ENCODE peak calls at places on chromosomes 5 and 9, in six cellular contexts. D, P, I, M, K and R are unnamed samples.

GRCh38 chr9:93585695-93586094 is 9.3 kb downstream of the PHF2 start:
- DNase-seq in D (no peak), P (no peak), I (no peak), M (no peak), K (no peak), R (no peak)

GRCh38 chr9:107539427-107540154 is 50.0 kb upstream of the KLF4 start:
- DNase-seq in D (no peak), P (no peak), I (no peak), M (no peak), K (no peak), R (no peak)

GRCh38 chr5:130365956-130366355 is 461.7 kb downstream of the CHSY3 start:
- DNase-seq in D (no peak), P (no peak), I (no peak), M (no peak), K (peak; percentile 5), R (no peak)

GRCh38 chr5:173228107-173228506 is 6.9 kb downstream of the NKX2-5 start:
- DNase-seq in D (no peak), P (no peak), I (no peak), M (no peak), K (no peak), R (no peak)

GRCh38 chr9:129740666-129741464 is 12.0 kb downstream of the PTGES start:
- DNase-seq in D (no peak), P (no peak), I (no peak), M (no peak), K (no peak), R (no peak)

GRCh38 chr5:33316773-33317172 is 124.0 kb upstream of the TARS1 start:
- DNase-seq in D (no peak), P (no peak), I (no peak), M (peak; percentile 82), K (no peak), R (no peak)

GRCh38 chr9:31210982-31211570 is 1173.4 kb upstream of the ACO1 start:
- DNase-seq in D (peak; percentile 32), P (no peak), I (no peak), M (no peak), K (no peak), R (no peak)

GRCh38 chr9:133144142-133144886 is 19.4 kb downstream of the GBGT1 start:
- DNase-seq in D (peak; percentile 69), P (no peak), I (peak; percentile 86), M (peak; percentile 57), K (peak; percentile 88), R (peak; percentile 53)

GRCh38 chr9:132878695-132879064 is at the start of gene SPACA9:
- DNase-seq in D (peak; percentile 52), P (no peak), I (peak; percentile 78), M (peak; percentile 53), K (peak; percentile 61), R (peak; percentile 19)

GRCh38 chr9:89635007-89635742 is 30.4 kb downstream of the GADD45G start:
- DNase-seq in D (no peak), P (no peak), I (no peak), M (peak; percentile 56), K (no peak), R (peak; percentile 83)

GRCh38 chr9:138048184-138048583 is 170.6 kb downstream of the CACNA1B start:
- DNase-seq in D (no peak), P (no peak), I (no peak), M (no peak), K (no peak), R (no peak)

GRCh38 chr5:80754900-80755299 is 100.1 kb upstream of the DHFR start:
- DNase-seq in D (no peak), P (no peak), I (no peak), M (peak; percentile 60), K (no peak), R (no peak)

GRCh38 chr5:172299916-172300439 is 16.4 kb upstream of the UBTD2 start:
- DNase-seq in D (no peak), P (no peak), I (no peak), M (peak; percentile 65), K (no peak), R (peak; percentile 62)

GRCh38 chr5:66617991-66618768 is 22.0 kb downstream of the MAST4 start:
- DNase-seq in D (no peak), P (no peak), I (no peak), M (no peak), K (no peak), R (no peak)

GRCh38 chr9:131747352-131747751 is 7.5 kb upstream of the RAPGEF1 start:
- DNase-seq in D (no peak), P (peak; percentile 41), I (no peak), M (peak; percentile 81), K (no peak), R (peak; percentile 58)

GRCh38 chr5:3740546-3741371 is 145.1 kb downstream of the IRX1 start:
- DNase-seq in D (no peak), P (no peak), I (no peak), M (no peak), K (no peak), R (peak; percentile 85)

GRCh38 chr9:84129529-84129928 is 148.9 kb downstream of the RMI1 start:
- DNase-seq in D (no peak), P (no peak), I (no peak), M (no peak), K (no peak), R (no peak)

GRCh38 chr9:131773911-131774379 is 34.1 kb upstream of the RAPGEF1 start:
- DNase-seq in D (no peak), P (no peak), I (peak; percentile 48), M (peak; percentile 73), K (peak; percentile 72), R (peak; percentile 73)

GRCh38 chr9:99873531-99873930 is 32.9 kb upstream of the STX17 start:
- DNase-seq in D (no peak), P (no peak), I (peak; percentile 18), M (peak; percentile 80), K (no peak), R (peak; percentile 73)

GRCh38 chr9:120839146-120839545 is 3.6 kb downstream of the PSMD5 start:
- DNase-seq in D (no peak), P (no peak), I (no peak), M (no peak), K (no peak), R (no peak)

GRCh38 chr5:16687898-16688297 is 71.1 kb upstream of the RETREG1 start:
- DNase-seq in D (no peak), P (no peak), I (no peak), M (no peak), K (no peak), R (no peak)

DNA sequence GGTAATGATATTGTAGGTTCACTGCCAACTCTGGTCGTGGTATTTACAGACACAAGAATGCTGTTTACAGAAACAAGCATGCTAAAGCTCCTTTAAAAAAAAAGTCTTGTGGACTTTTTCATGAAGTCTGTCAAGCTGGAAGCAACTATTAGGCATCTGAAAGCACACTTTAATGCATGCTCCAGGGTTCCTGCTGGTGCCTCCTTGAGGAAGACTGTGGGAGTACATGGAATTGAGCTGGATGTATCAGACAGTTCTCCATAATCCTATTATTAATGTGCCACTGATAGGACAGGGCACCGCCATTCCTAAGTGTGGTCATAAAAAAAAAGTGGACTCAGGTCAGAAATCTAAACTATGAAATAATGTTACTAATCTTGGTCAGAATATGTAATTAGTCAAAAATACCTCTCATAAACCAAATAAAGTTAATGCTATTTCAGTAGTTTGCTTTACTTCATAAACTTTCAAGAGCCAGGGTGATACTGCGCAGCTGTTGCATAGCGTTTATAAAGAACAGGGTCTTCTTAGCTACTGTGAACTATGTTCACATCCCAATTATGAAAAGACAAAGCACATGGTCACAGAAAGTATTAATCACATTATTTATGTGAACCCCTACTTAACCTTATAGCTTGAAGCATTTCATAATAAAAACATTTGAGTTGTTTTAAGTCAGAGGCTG is 390.8 kb upstream of the PTGER4 start:
- DNase-seq in D (no peak), P (no peak), I (no peak), M (no peak), K (no peak), R (no peak)
- TF ChIP-seq CTCF in D (no peak), P (no peak), I (no peak), M (peak; percentile 28), K (no peak), R (no peak)

GRCh38 chr9:125261501-125262216 is at the start of gene GAPVD1:
- DNase-seq in D (peak; percentile 84), P (peak; percentile 71), I (peak; percentile 98), M (peak; percentile 84), K (peak; percentile 94), R (peak; percentile 88)
- TF ChIP-seq CTCF in D (peak; percentile 56), P (peak; percentile 8), I (peak; percentile 30), M (no peak), K (no peak), R (peak; percentile 27)

GRCh38 chr5:10023494-10023893 is 226.2 kb downstream of the ATPSCKMT start:
- DNase-seq in D (no peak), P (no peak), I (no peak), M (no peak), K (no peak), R (no peak)

GRCh38 chr5:10018211-10018610 is 231.5 kb downstream of the ATPSCKMT start:
- DNase-seq in D (no peak), P (no peak), I (no peak), M (no peak), K (no peak), R (no peak)

GRCh38 chr5:10019236-10019635 is 230.5 kb downstream of the ATPSCKMT start:
- DNase-seq in D (no peak), P (no peak), I (no peak), M (no peak), K (no peak), R (no peak)

GRCh38 chr5:10018670-10019069 is 231.0 kb downstream of the ATPSCKMT start:
- DNase-seq in D (no peak), P (peak; percentile 60), I (peak; percentile 36), M (peak; percentile 81), K (no peak), R (peak; percentile 79)

GRCh38 chr5:10021248-10021647 is 228.4 kb downstream of the ATPSCKMT start:
- DNase-seq in D (no peak), P (no peak), I (no peak), M (no peak), K (no peak), R (no peak)
- TF ChIP-seq CTCF in D (no peak), P (no peak), I (no peak), M (peak; percentile 10), K (no peak), R (no peak)

GRCh38 chr5:157564149-157564711 is 11.3 kb downstream of the ADAM19 start:
- DNase-seq in D (no peak), P (no peak), I (no peak), M (no peak), K (no peak), R (no peak)
- TF ChIP-seq CTCF in D (no peak), P (no peak), I (no peak), M (no peak), K (no peak), R (no peak)

GRCh38 chr5:1004598-1005361 is 3.8 kb upstream of the NKD2 start:
- DNase-seq in D (peak; percentile 34), P (no peak), I (peak; percentile 61), M (peak; percentile 55), K (peak; percentile 66), R (no peak)
- TF ChIP-seq CTCF in D (peak; percentile 47), P (peak; percentile 62), I (peak; percentile 79), M (peak; percentile 44), K (no peak), R (peak; percentile 17)